ENCODE peak calls at places on chromosomes 11 and 22, in six cellular contexts. A is foreskin keratinocyte, L is hepatocyte, P is DND-41, H is aorta, Y is PC-9. E is an unnamed sample. For H3K27me3 and H3K4me1, the result is how much of the 10 kb centered on the place peaks cover.

GRCh38 chr11:2276280-2276998 is 6.1 kb upstream of the ASCL2 start:
- DNase-seq in A (no peak), L (no peak), P (no peak), H (no peak), Y (no peak), E (no peak)

GRCh38 chr11:15145151-15145550 is 30.4 kb downstream of the INSC start:
- DNase-seq in A (no peak), L (no peak), P (no peak), H (no peak), Y (no peak), E (no peak)

GRCh38 chr11:6992026-6992425 is 28.1 kb downstream of the ZNF214 start:
- DNase-seq in A (no peak), L (peak), P (no peak), H (no peak), Y (no peak), E (no peak)

GRCh38 chr11:133134561-133135173 is 397.6 kb downstream of the OPCML start:
- DNase-seq in A (no peak), L (peak), P (peak), H (no peak), Y (peak), E (no peak)

GRCh38 chr11:350723-351255 is 18.5 kb upstream of the B4GALNT4 start:
- DNase-seq in A (peak), L (no peak), P (peak), H (peak), Y (no peak), E (no peak)

GRCh38 chr11:75342231-75342918 is 9.1 kb downstream of the ARRB1 start:
- DNase-seq in A (no peak), L (no peak), P (no peak), H (no peak), Y (no peak), E (no peak)

GRCh38 chr11:21888814-21889213 is 304.1 kb upstream of the ANO5 start:
- DNase-seq in A (peak), L (peak), P (no peak), H (no peak), Y (no peak), E (no peak)

GRCh38 chr11:131894615-131895544 is 524.5 kb downstream of the NTM start:
- DNase-seq in A (peak), L (no peak), P (no peak), H (no peak), Y (no peak), E (no peak)

GRCh38 chr22:43755452-43755851 is 56.7 kb downstream of the EFCAB6 start:
- DNase-seq in A (no peak), L (no peak), P (no peak), H (no peak), Y (peak), E (no peak)

DNA sequence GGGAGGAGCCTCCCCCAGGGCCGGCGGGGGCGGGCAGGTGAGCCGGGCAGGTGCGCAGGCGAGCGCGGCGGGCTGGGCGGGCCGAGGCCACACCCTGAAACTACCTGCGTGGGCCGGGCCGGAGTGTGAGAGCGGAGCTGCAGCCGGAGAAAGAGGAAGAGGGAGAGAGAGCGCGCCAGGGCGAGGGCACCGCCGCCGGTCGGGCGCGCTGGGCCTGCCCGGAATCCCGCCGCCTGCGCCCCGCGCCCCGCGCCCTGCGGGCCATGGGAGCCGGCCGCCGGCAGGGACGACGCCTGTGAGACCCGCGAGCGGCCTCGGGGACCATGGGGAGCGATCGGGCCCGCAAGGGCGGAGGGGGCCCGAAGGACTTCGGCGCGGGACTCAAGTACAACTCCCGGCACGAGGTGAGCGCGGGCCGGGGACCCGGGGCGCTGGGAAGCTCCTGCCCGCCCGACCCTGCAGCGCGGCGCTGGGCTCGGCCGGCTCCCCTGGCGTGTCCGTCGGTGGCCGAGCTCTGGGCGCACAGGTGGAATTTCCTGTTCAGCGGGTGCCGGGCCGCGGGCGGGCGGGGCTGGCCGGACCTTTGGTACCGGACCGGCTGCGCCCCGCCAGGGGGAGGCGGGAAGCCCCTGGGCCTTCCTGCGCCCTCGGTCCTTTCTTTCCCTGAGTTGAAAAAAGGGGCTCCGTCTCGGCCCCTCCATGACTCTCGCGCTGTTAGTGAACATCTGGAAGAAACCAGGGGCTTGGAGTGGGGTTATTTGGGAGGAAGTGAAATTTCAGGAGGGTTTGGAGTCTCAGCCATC is at the start of gene ST14:
- DNase-seq in A (peak), L (peak), P (no peak), H (no peak), Y (peak), E (no peak)
- H3K27me3 ChIP-seq in A (under half), L (under half), P (under half), H (under half), Y (under half), E (under half)

GRCh38 chr22:41491379-41492100 is 22.6 kb downstream of the ACO2 start:
- DNase-seq in A (no peak), L (no peak), P (no peak), H (no peak), Y (no peak), E (no peak)
- H3K4me1 ChIP-seq in A (under half), L (under half), P (under half), H (under half), Y (under half), E (under half)

GRCh38 chr22:36564422-36565151 is 35.6 kb upstream of the EIF3D start:
- DNase-seq in A (no peak), L (no peak), P (no peak), H (no peak), Y (no peak), E (no peak)
- H3K27me3 ChIP-seq in A (under half), L (under half), P (under half), H (under half), Y (under half), E (under half)

DNA sequence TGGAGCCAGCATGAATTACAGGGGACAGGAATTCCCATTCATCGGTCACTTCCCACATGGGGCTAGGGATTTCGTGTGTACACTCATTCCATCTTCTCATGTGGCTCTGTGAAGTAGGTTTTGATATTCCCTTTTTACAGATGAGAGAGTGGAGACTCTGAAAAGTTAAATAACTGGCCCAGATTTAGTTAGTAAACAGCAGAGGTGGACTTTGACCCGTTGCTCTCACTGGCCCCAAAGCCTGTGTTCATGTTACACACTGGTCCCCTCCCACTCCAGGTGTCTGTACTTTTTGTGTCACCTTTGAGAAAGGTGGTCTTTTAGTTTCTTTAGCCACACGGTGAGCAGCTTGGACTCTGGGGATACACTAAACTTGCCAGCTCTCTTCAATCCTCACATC is 108.5 kb downstream of the MICAL2 start:
- DNase-seq in A (no peak), L (peak), P (no peak), H (no peak), Y (no peak), E (no peak)
- H3K4me1 ChIP-seq in A (under half), L (under half), P (under half), H (under half), Y (half or more), E (under half)

GRCh38 chr11:117690484-117691205 is 106.4 kb downstream of the DSCAML1 start:
- DNase-seq in A (no peak), L (no peak), P (peak), H (no peak), Y (no peak), E (no peak)
- H3K27me3 ChIP-seq in A (under half), L (under half), P (under half), H (under half), Y (half or more), E (under half)

E was measured in CD4-positive, alpha-beta memory T cell.